ENCODE peak calls at places on chromosomes 3 and 15, in seven cellular contexts. T, B, J, Y, F, W and R are unnamed samples.

GRCh38 chr3:114649331-114649730 is 355.5 kb downstream of the TIGIT start:
- DNase-seq in T (peak; percentile 85), B (no peak), J (no peak), Y (no peak), F (no peak), W (no peak), R (peak; percentile 96)

GRCh38 chr3:187702507-187703033 is at the start of gene RTP2:
- DNase-seq in T (no peak), B (no peak), J (no peak), Y (no peak), F (no peak), W (no peak), R (no peak)

GRCh38 chr3:134938024-134938525 is 143.0 kb downstream of the EPHB1 start:
- DNase-seq in T (no peak), B (no peak), J (no peak), Y (no peak), F (no peak), W (no peak), R (no peak)

GRCh38 chr15:62554164-62554563 is 389.1 kb upstream of the C2CD4B start:
- DNase-seq in T (no peak), B (no peak), J (no peak), Y (no peak), F (no peak), W (no peak), R (no peak)

GRCh38 chr3:134487406-134487805 is 1.5 kb downstream of the CEP63 start:
- DNase-seq in T (no peak), B (no peak), J (no peak), Y (no peak), F (no peak), W (no peak), R (no peak)

GRCh38 chr15:79970921-79971434 is at the start of gene BCL2A1:
- DNase-seq in T (peak; percentile 96), B (peak; percentile 71), J (peak; percentile 29), Y (no peak), F (no peak), W (no peak), R (peak; percentile 99)

GRCh38 chr15:92159906-92160841 is 233.5 kb upstream of the ST8SIA2 start:
- DNase-seq in T (no peak), B (no peak), J (no peak), Y (no peak), F (no peak), W (no peak), R (no peak)

GRCh38 chr3:5301671-5302297 is 114.3 kb downstream of the EDEM1 start:
- DNase-seq in T (no peak), B (no peak), J (no peak), Y (no peak), F (no peak), W (no peak), R (peak; percentile 34)

GRCh38 chr15:56390739-56391267 is 25.6 kb downstream of the TEX9 start:
- DNase-seq in T (peak; percentile 2), B (no peak), J (no peak), Y (no peak), F (no peak), W (no peak), R (no peak)

GRCh38 chr15:38695249-38696119 is 130.9 kb upstream of the RASGRP1 start:
- DNase-seq in T (no peak), B (no peak), J (no peak), Y (no peak), F (no peak), W (no peak), R (no peak)

GRCh38 chr15:75673426-75674247 is 25.9 kb downstream of the SNX33 start:
- DNase-seq in T (peak; percentile 31), B (no peak), J (peak; percentile 43), Y (no peak), F (peak; percentile 92), W (peak; percentile 66), R (peak; percentile 63)

GRCh38 chr3:69491980-69492379 is 106.1 kb upstream of the FRMD4B start:
- DNase-seq in T (no peak), B (no peak), J (no peak), Y (no peak), F (no peak), W (no peak), R (no peak)

GRCh38 chr3:187025656-187026320 is 95.5 kb downstream of the ST6GAL1 start:
- DNase-seq in T (no peak), B (no peak), J (no peak), Y (no peak), F (no peak), W (no peak), R (no peak)

GRCh38 chr15:89998141-89998661 is 2.9 kb upstream of the ZNF710 start:
- DNase-seq in T (peak; percentile 81), B (no peak), J (no peak), Y (peak; percentile 79), F (no peak), W (no peak), R (peak; percentile 91)

GRCh38 chr3:172846103-172846561 is 95.6 kb downstream of the ECT2 start:
- DNase-seq in T (no peak), B (no peak), J (no peak), Y (no peak), F (no peak), W (no peak), R (no peak)

GRCh38 chr3:52704611-52705437 is 767 bp downstream of the GLT8D1 start:
- DNase-seq in T (peak; percentile 36), B (peak; percentile 24), J (no peak), Y (no peak), F (no peak), W (no peak), R (no peak)

GRCh38 chr3:141368925-141369794 is 856 bp downstream of the ZBTB38 start:
- DNase-seq in T (no peak), B (no peak), J (no peak), Y (no peak), F (no peak), W (no peak), R (peak; percentile 82)

GRCh38 chr3:113117511-113118302 is 93.7 kb upstream of the BOC start:
- DNase-seq in T (no peak), B (no peak), J (no peak), Y (no peak), F (no peak), W (no peak), R (peak; percentile 47)

GRCh38 chr3:48023377-48023776 is 7.2 kb upstream of the MAP4 start:
- DNase-seq in T (no peak), B (no peak), J (no peak), Y (no peak), F (no peak), W (no peak), R (no peak)

DNA sequence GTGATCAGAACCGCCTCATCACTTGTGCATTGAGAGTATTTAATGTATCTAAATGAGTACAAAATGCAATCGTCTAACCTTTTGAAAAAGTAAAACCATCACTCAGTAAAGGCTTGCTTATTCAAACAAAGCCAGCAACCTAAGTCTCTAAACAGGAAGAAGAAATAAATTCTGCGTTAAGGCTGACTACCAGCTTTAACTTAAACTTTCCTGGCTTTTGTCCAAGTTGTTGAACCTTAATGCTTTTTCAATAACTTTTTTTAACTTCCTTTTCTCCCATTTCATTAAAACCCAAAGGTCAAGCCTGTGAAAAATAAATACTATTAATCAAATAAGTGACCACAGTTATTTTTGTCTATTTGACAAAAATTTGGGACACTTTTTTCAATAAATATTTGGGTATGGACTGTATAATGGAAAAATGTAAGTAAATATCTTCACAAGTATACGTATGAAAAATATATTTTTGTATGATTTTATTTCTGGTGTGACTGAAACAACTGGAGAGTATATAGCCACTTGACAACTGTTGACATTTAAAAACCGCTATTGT is 2.7 kb downstream of the KLHL24 start:
- DNase-seq in T (no peak), B (no peak), J (no peak), Y (no peak), F (no peak), W (no peak), R (no peak)
- H3K4me3 ChIP-seq in T (no peak overlapping the region), B (no peak overlapping the region), J (no peak overlapping the region), Y (no peak overlapping the region), F (no peak overlapping the region), W (no peak overlapping the region), R (no peak overlapping the region)

GRCh38 chr15:25670025-25670554 is 193.0 kb downstream of the ATP10A start:
- DNase-seq in T (no peak), B (no peak), J (no peak), Y (no peak), F (peak; percentile 85), W (peak; percentile 41), R (no peak)
- TF ChIP-seq CTCF in T (no peak), B (no peak), J (no peak), Y (no peak), F (no peak), W (no peak), R (no peak)

DNA sequence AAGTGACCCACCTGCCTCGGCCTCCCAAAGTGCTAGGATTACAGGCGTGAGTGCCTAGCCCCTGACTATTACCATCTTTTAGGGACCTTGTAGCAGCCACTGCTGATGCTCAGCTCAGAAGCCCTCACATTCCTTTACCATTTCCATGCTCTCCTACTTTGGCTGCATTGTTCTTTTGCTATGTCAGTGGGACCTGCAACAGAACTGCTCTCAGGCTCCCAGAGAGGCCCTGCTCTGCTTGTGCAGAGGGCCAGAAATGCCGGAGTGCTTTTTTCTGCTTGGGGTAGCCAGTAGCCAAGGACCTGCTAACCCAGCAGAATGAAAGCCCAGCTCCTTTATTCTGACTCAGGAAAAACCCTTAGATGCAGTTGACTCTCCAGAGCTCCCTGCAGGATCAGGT is 18.3 kb upstream of the PROK2 start:
- DNase-seq in T (no peak), B (no peak), J (no peak), Y (no peak), F (no peak), W (peak; percentile 14), R (no peak)
- H3K27me3 ChIP-seq in T (peaks cover 4% of the 10 kb centered on the region), B (no peaks in the 10 kb centered on the region), J (no peaks in the 10 kb centered on the region), Y (peaks cover 24% of the 10 kb centered on the region), F (no peaks in the 10 kb centered on the region), W (peaks cover 7% of the 10 kb centered on the region), R (peaks cover 7% of the 10 kb centered on the region)

GRCh38 chr15:34334676-34335075 is 2.9 kb downstream of the SLC12A6 start:
- DNase-seq in T (no peak), B (no peak), J (no peak), Y (no peak), F (no peak), W (no peak), R (peak; percentile 70)
- H3K4me3 ChIP-seq in T (no peak overlapping the region), B (peak overlapping the region; percentile 81), J (peak overlapping the region; percentile 2), Y (no peak overlapping the region), F (no peak overlapping the region), W (no peak overlapping the region), R (no peak overlapping the region)

GRCh38 chr3:192237992-192238608 is 489.2 kb downstream of the FGF12 start:
- DNase-seq in T (no peak), B (no peak), J (no peak), Y (no peak), F (no peak), W (no peak), R (no peak)
- TF ChIP-seq CTCF in T (no peak), B (no peak), J (no peak), Y (no peak), F (no peak), W (no peak), R (no peak)

GRCh38 chr15:40282870-40283614 is at the start of gene ANKRD63:
- DNase-seq in T (no peak), B (peak; percentile 44), J (no peak), Y (no peak), F (no peak), W (no peak), R (no peak)
- H3K27me3 ChIP-seq in T (peaks cover 6% of the 10 kb centered on the region), B (peaks cover 11% of the 10 kb centered on the region), J (peaks cover 53% of the 10 kb centered on the region), Y (peaks cover 38% of the 10 kb centered on the region), F (peaks cover 32% of the 10 kb centered on the region), W (peaks cover 3% of the 10 kb centered on the region), R (peaks cover 25% of the 10 kb centered on the region)